ENCODE peak calls at places on chromosomes 11 and 22, in seven cellular contexts. P is right atrium auricular region; T is psoas muscle; D is Panc1; K is hepatocyte; M is CD8-positive, alpha-beta memory T cell; S is lower lobe of right lung. I is an unnamed sample. For H3K4me1, the result is how much of the 10 kb centered on the place peaks cover.

GRCh38 chr22:38782402-38783094 is 11.4 kb downstream of the DNAL4 start:
- DNase-seq in P (no peak), T (no peak), D (no peak), K (peak), M (no peak), S (no peak), I (no peak)

GRCh38 chr11:42526366-42526765 is 785.4 kb upstream of the API5 start:
- DNase-seq in P (no peak), T (no peak), D (no peak), K (no peak), M (no peak), S (no peak), I (no peak)

GRCh38 chr11:85316967-85317366 is 310.2 kb downstream of the DLG2 start:
- DNase-seq in P (no peak), T (no peak), D (no peak), K (no peak), M (no peak), S (no peak), I (no peak)

GRCh38 chr11:14578551-14578956 is 58.4 kb upstream of the PSMA1 start:
- DNase-seq in P (no peak), T (no peak), D (no peak), K (peak), M (peak), S (no peak), I (no peak)

GRCh38 chr22:19986410-19987341 is 29.9 kb downstream of the ARVCF start:
- DNase-seq in P (peak), T (peak), D (no peak), K (peak), M (peak), S (peak), I (no peak)

GRCh38 chr22:20249797-20250354 is 18.2 kb downstream of the RTN4R start:
- DNase-seq in P (no peak), T (peak), D (no peak), K (no peak), M (no peak), S (no peak), I (no peak)

GRCh38 chr22:46934746-46935491 is 172.5 kb downstream of the TBC1D22A start:
- DNase-seq in P (peak), T (peak), D (peak), K (peak), M (no peak), S (no peak), I (no peak)

GRCh38 chr11:103609117-103610066 is 427.0 kb upstream of the DDI1 start:
- DNase-seq in P (no peak), T (no peak), D (no peak), K (peak), M (no peak), S (no peak), I (no peak)

GRCh38 chr22:19955241-19956128 is 13.9 kb upstream of the TXNRD2 start:
- DNase-seq in P (no peak), T (no peak), D (no peak), K (no peak), M (no peak), S (peak), I (no peak)

GRCh38 chr11:46238078-46238966 is 39.1 kb upstream of the CREB3L1 start:
- DNase-seq in P (peak), T (peak), D (no peak), K (peak), M (peak), S (peak), I (no peak)

GRCh38 chr11:117910941-117911630 is 18.1 kb downstream of the TMPRSS13 start:
- DNase-seq in P (no peak), T (no peak), D (no peak), K (no peak), M (no peak), S (no peak), I (no peak)

GRCh38 chr11:85694385-85694980 is 8.5 kb upstream of the CCDC89 start:
- DNase-seq in P (no peak), T (no peak), D (no peak), K (peak), M (no peak), S (no peak), I (no peak)

GRCh38 chr11:116611998-116612620 is 160.7 kb downstream of the BUD13 start:
- DNase-seq in P (no peak), T (no peak), D (no peak), K (no peak), M (no peak), S (no peak), I (no peak)

GRCh38 chr22:43148581-43148980 is 2.8 kb upstream of the TSPO start:
- DNase-seq in P (no peak), T (no peak), D (no peak), K (no peak), M (no peak), S (no peak), I (no peak)

GRCh38 chr22:36435516-36436415 is 45.7 kb downstream of the TXN2 start:
- DNase-seq in P (no peak), T (no peak), D (no peak), K (peak), M (peak), S (peak), I (no peak)

GRCh38 chr11:18253222-18253621 is 4.8 kb upstream of the SAA2 start:
- DNase-seq in P (no peak), T (no peak), D (no peak), K (no peak), M (no peak), S (no peak), I (no peak)

GRCh38 chr11:32006799-32007388 is 84.0 kb upstream of the RCN1 start:
- DNase-seq in P (no peak), T (no peak), D (peak), K (peak), M (no peak), S (no peak), I (peak)

GRCh38 chr11:121741316-121741715 is 288.5 kb upstream of the SORL1-AS1 start:
- DNase-seq in P (no peak), T (no peak), D (no peak), K (peak), M (no peak), S (no peak), I (no peak)

GRCh38 chr11:75946531-75947530 is 131.8 kb downstream of the UVRAG start:
- DNase-seq in P (no peak), T (no peak), D (no peak), K (peak), M (no peak), S (no peak), I (no peak)

GRCh38 chr22:45692549-45692948 is 20.9 kb downstream of the ATXN10 start:
- DNase-seq in P (no peak), T (no peak), D (no peak), K (no peak), M (no peak), S (no peak), I (no peak)

GRCh38 chr22:28911777-28912669 is 28.7 kb downstream of the ZNRF3 start:
- DNase-seq in P (no peak), T (no peak), D (no peak), K (peak), M (no peak), S (no peak), I (no peak)

GRCh38 chr22:43980579-43980978 is 25.3 kb downstream of the SAMM50 start:
- DNase-seq in P (no peak), T (no peak), D (no peak), K (no peak), M (no peak), S (no peak), I (no peak)

GRCh38 chr11:126109941-126110731 is 47.5 kb upstream of the CDON start:
- DNase-seq in P (no peak), T (peak), D (no peak), K (no peak), M (no peak), S (no peak), I (no peak)

GRCh38 chr11:86681039-86681745 is 8.8 kb upstream of the ME3 start:
- DNase-seq in P (no peak), T (no peak), D (no peak), K (no peak), M (no peak), S (no peak), I (no peak)

GRCh38 chr22:39308614-39309363 is 10.6 kb downstream of the RPL3 start:
- DNase-seq in P (peak), T (peak), D (no peak), K (peak), M (no peak), S (peak), I (no peak)

GRCh38 chr11:29518389-29519174 is 498.2 kb downstream of the KCNA4 start:
- DNase-seq in P (no peak), T (no peak), D (no peak), K (peak), M (no peak), S (peak), I (peak)

DNA sequence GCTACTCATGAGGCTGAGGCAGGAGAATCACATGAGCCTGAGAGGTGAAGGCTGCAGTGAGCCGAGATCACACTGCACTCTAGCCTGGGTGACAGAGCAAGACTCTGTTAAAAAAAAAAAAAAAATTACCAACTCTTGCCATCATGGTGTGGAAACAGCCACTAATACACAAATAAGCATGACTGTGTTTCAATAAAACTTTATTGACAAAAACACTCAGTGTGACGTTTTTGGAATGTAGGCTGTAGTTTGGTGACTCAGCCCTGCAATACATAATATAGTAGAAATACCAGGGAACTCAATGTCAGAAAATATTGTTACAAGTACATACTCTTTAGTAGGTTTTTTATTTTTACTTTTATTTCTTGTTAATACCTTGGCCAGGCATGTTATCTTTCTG is 207.1 kb downstream of the CASP12 start:
- DNase-seq in P (no peak), T (no peak), D (no peak), K (no peak), M (no peak), S (no peak), I (no peak)
- H3K27ac ChIP-seq in P (no peak), T (no peak), D (no peak), K (no peak), M (no peak), S (no peak), I (no peak)

GRCh38 chr11:110856993-110857812 is 145.0 kb upstream of the ARHGAP20 start:
- DNase-seq in P (no peak), T (no peak), D (no peak), K (no peak), M (no peak), S (no peak), I (no peak)

GRCh38 chr11:110859998-110860397 is 147.8 kb upstream of the ARHGAP20 start:
- DNase-seq in P (no peak), T (no peak), D (no peak), K (peak), M (no peak), S (no peak), I (no peak)

GRCh38 chr11:110859240-110859835 is 147.1 kb upstream of the ARHGAP20 start:
- DNase-seq in P (no peak), T (no peak), D (no peak), K (no peak), M (no peak), S (no peak), I (no peak)

GRCh38 chr11:110857885-110858555 is 145.8 kb upstream of the ARHGAP20 start:
- DNase-seq in P (no peak), T (no peak), D (no peak), K (peak), M (no peak), S (no peak), I (no peak)

GRCh38 chr11:110858556-110858921 is 146.3 kb upstream of the ARHGAP20 start:
- DNase-seq in P (peak), T (peak), D (no peak), K (peak), M (no peak), S (no peak), I (no peak)
- H3K4me3 ChIP-seq in P (no peak), T (no peak), D (no peak), K (no peak), M (no peak), S (no peak), I (no peak)

GRCh38 chr11:11262171-11262920 is 90.7 kb downstream of the CSNK2A3 start:
- DNase-seq in P (no peak), T (no peak), D (no peak), K (no peak), M (no peak), S (no peak), I (no peak)
- H3K4me1 ChIP-seq in P (under half), T (under half), D (under half), K (under half), M (under half), S (under half), I (under half)

DNA sequence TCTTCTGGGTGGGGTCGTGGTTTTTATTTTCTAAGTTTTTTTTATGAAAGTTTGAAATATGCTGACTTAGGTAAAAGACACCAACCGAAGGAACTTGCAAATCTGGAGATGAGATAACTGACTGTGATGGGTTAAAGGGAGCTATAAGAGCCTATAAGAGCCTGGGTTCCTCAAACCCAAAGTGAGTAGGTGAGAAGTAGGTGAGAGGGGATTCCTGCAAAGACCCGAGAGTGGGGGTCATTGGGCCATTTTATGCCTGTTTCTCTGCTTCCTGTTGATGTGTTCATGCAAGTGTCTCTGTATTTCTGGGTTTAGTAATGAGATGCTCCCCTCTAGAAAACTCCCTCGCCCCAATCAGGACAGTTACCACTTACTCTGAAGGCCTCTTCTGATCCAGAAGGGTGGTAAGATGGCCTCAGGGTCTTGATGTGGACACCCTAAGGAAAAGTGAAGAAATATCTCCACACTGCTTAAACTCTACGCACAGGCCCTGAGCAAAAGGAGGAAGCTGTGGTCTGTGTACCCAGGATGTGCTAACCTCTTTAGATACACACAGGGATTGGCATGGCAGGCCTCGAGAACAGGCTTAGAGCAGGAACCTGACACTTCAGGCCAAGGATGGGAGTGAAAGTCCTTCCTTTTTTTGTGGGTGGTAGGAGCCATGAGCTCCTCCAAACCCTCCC is 1.8 kb downstream of the FLI1 start:
- DNase-seq in P (no peak), T (no peak), D (no peak), K (no peak), M (no peak), S (peak), I (no peak)
- H3K27ac ChIP-seq in P (peak), T (peak), D (no peak), K (no peak), M (peak), S (peak), I (no peak)

GRCh38 chr11:2944953-2945756 is 15.9 kb upstream of the PHLDA2 start:
- DNase-seq in P (peak), T (peak), D (no peak), K (peak), M (no peak), S (peak), I (no peak)
- H3K4me3 ChIP-seq in P (no peak), T (peak), D (no peak), K (no peak), M (no peak), S (peak), I (no peak)

DNA sequence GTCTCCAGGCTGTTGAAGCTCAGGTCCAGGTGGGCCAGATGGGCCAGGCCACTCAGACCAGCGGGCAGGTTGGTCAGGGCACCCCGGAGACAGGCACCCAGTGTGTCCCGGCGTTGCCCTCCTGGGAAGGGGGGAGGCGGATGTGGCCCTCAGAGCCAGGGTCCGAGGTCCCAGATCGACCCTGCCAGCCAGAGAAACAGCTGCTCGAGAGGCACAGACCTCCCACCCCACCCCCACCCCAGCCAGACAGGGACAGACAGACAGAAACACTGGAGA is 1.6 kb downstream of the PIDD1 start:
- DNase-seq in P (no peak), T (no peak), D (no peak), K (no peak), M (no peak), S (no peak), I (no peak)
- H3K4me1 ChIP-seq in P (under half), T (under half), D (under half), K (under half), M (under half), S (under half), I (under half)

GRCh38 chr11:43957571-43957970 is 15.1 kb downstream of the C11orf96 start:
- DNase-seq in P (peak), T (no peak), D (no peak), K (no peak), M (no peak), S (no peak), I (no peak)

GRCh38 chr11:43963221-43963620 is 20.8 kb downstream of the C11orf96 start:
- DNase-seq in P (peak), T (no peak), D (no peak), K (no peak), M (no peak), S (no peak), I (no peak)

GRCh38 chr11:43959321-43959995 is 17.0 kb downstream of the C11orf96 start:
- DNase-seq in P (peak), T (no peak), D (no peak), K (no peak), M (no peak), S (no peak), I (no peak)

GRCh38 chr11:43962383-43962969 is 20.0 kb downstream of the C11orf96 start:
- DNase-seq in P (peak), T (no peak), D (no peak), K (peak), M (no peak), S (no peak), I (no peak)
- H3K27ac ChIP-seq in P (no peak), T (no peak), D (no peak), K (peak), M (no peak), S (peak), I (no peak)